ENCODE peak calls at places on chromosome 4, in seven cellular contexts. C is GM23248, A is mesendoderm, N is colonic mucosa, H is HepG2, T is neural progenitor cell, L is MM.1S. D is an unnamed sample.

GRCh38 chr4:144350706-144351105 is 210.2 kb upstream of the GYPA start:
- DNase-seq in C (no peak), A (no peak), N (no peak), H (no peak), T (no peak), L (no peak), D (peak; percentile 41)

GRCh38 chr4:73721419-73721818 is 18.9 kb upstream of the CXCL8 start:
- DNase-seq in C (peak; percentile 92), A (no peak), N (no peak), H (no peak), T (no peak), L (no peak), D (peak; percentile 87)

GRCh38 chr4:101597204-101597603 is 193.3 kb upstream of the BANK1 start:
- DNase-seq in C (no peak), A (peak; percentile 18), N (no peak), H (no peak), T (no peak), L (peak; percentile 46), D (no peak)

GRCh38 chr4:163111588-163111987 is 55.1 kb downstream of the NAF1 start:
- DNase-seq in C (peak; percentile 27), A (peak; percentile 53), N (no peak), H (no peak), T (peak; percentile 46), L (no peak), D (no peak)

GRCh38 chr4:123505077-123505456 is 108.5 kb downstream of the SPRY1 start:
- DNase-seq in C (no peak), A (peak; percentile 86), N (no peak), H (peak; percentile 76), T (peak; percentile 27), L (no peak), D (peak; percentile 41)

GRCh38 chr4:127622923-127623754 is 9.6 kb upstream of the INTU start:
- DNase-seq in C (peak; percentile 60), A (peak; percentile 83), N (peak; percentile 35), H (peak; percentile 5), T (peak; percentile 87), L (no peak), D (peak; percentile 75)

GRCh38 chr4:41079871-41080565 is 134.3 kb downstream of the APBB2 start:
- DNase-seq in C (no peak), A (no peak), N (no peak), H (no peak), T (no peak), L (no peak), D (no peak)

GRCh38 chr4:20764353-20764752 is 64.1 kb downstream of the PACRGL start:
- DNase-seq in C (peak; percentile 6), A (no peak), N (no peak), H (no peak), T (no peak), L (no peak), D (no peak)

GRCh38 chr4:56410247-56410646 is 23.0 kb upstream of the AASDH start:
- DNase-seq in C (peak; percentile 96), A (peak; percentile 99), N (peak; percentile 60), H (peak; percentile 72), T (peak; percentile 83), L (no peak), D (peak; percentile 98)

GRCh38 chr4:2244947-2245786 is 3.2 kb upstream of the HAUS3 start:
- DNase-seq in C (no peak), A (peak; percentile 43), N (no peak), H (peak; percentile 21), T (no peak), L (no peak), D (no peak)

GRCh38 chr4:110142461-110142860 is 56.0 kb downstream of the ELOVL6 start:
- DNase-seq in C (no peak), A (no peak), N (no peak), H (no peak), T (no peak), L (no peak), D (no peak)

GRCh38 chr4:133565379-133565778 is 416.3 kb downstream of the PCDH10 start:
- DNase-seq in C (no peak), A (no peak), N (no peak), H (no peak), T (no peak), L (no peak), D (peak; percentile 86)

GRCh38 chr4:74266081-74266480 is 42.2 kb upstream of the EPGN start:
- DNase-seq in C (peak; percentile 29), A (no peak), N (no peak), H (no peak), T (no peak), L (no peak), D (no peak)

GRCh38 chr4:147793973-147794690 is 62.2 kb downstream of the ARHGAP10 start:
- DNase-seq in C (no peak), A (no peak), N (no peak), H (no peak), T (no peak), L (no peak), D (no peak)

GRCh38 chr4:147790412-147790811 is 58.5 kb downstream of the ARHGAP10 start:
- DNase-seq in C (no peak), A (no peak), N (no peak), H (no peak), T (no peak), L (no peak), D (no peak)

GRCh38 chr4:147793569-147793968 is 61.7 kb downstream of the ARHGAP10 start:
- DNase-seq in C (no peak), A (no peak), N (no peak), H (no peak), T (no peak), L (no peak), D (no peak)

GRCh38 chr4:147791341-147791740 is 59.5 kb downstream of the ARHGAP10 start:
- DNase-seq in C (no peak), A (no peak), N (no peak), H (no peak), T (no peak), L (no peak), D (no peak)

DNA sequence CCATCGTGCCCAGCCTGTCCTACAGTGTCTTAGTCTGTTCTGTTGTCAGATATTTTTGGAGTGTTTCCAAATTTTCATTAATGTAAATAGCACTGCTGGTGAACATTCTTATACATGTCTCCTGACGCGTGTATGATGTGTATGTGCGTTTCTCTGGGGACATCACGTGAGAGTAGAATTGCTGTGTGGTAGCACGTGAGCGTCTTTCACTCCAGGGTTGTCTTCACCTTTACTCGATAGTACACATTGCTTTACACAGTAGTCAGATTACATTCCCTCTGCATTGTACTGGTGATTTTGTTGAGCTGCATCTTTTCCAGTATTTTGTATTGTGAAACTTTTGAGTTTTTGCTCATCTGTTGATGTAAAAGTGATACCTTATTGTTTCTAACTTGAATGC is 60.0 kb downstream of the ARHGAP10 start:
- DNase-seq in C (no peak), A (no peak), N (no peak), H (no peak), T (no peak), L (no peak), D (no peak)
- H3K4me1 ChIP-seq in C (peaks cover 45% of the 10 kb centered on the region), A (peaks cover 2% of the 10 kb centered on the region), N (no peaks in the 10 kb centered on the region), H (peaks cover 21% of the 10 kb centered on the region), T (peaks cover 17% of the 10 kb centered on the region), L (no peaks in the 10 kb centered on the region), D (peaks cover 39% of the 10 kb centered on the region)

GRCh38 chr4:76896731-76897521 is 1.0 kb downstream of the SOWAHB start:
- DNase-seq in C (peak; percentile 51), A (peak; percentile 74), N (peak; percentile 51), H (no peak), T (peak; percentile 80), L (peak; percentile 47), D (peak; percentile 52)
- H3K9ac ChIP-seq in C (no peak overlapping the region), A (peak overlapping the region; percentile 15), N (peak overlapping the region; percentile 90), H (no peak overlapping the region), T (no peak overlapping the region), L (no peak overlapping the region), D (no peak overlapping the region)

GRCh38 chr4:153520871-153521329 is 54.7 kb downstream of the TMEM131L start:
- DNase-seq in C (no peak), A (no peak), N (peak; percentile 17), H (no peak), T (no peak), L (no peak), D (no peak)
- H3K4me3 ChIP-seq in C (no peak overlapping the region), A (no peak overlapping the region), N (no peak overlapping the region), H (no peak overlapping the region), T (no peak overlapping the region), L (no peak overlapping the region), D (no peak overlapping the region)

GRCh38 chr4:152537881-152538280 is 2.0 kb upstream of the FBXW7 start:
- DNase-seq in C (no peak), A (no peak), N (no peak), H (no peak), T (no peak), L (no peak), D (no peak)

GRCh38 chr4:152536545-152537182 is 772 bp upstream of the FBXW7 start:
- DNase-seq in C (peak; percentile 73), A (no peak), N (peak; percentile 73), H (peak; percentile 50), T (peak; percentile 56), L (peak; percentile 60), D (peak; percentile 65)

GRCh38 chr4:152535903-152536544 is at the start of gene FBXW7:
- DNase-seq in C (peak; percentile 98), A (peak; percentile 100), N (peak; percentile 100), H (peak; percentile 98), T (peak; percentile 99), L (peak; percentile 99), D (peak; percentile 100)

GRCh38 chr4:152535236-152535902 is 523 bp downstream of the FBXW7 start:
- DNase-seq in C (peak; percentile 45), A (no peak), N (peak; percentile 32), H (no peak), T (peak; percentile 55), L (peak; percentile 26), D (peak; percentile 46)

GRCh38 chr4:152534541-152535231 is 1.2 kb downstream of the FBXW7 start:
- DNase-seq in C (peak; percentile 71), A (peak; percentile 60), N (peak; percentile 54), H (no peak), T (peak; percentile 61), L (peak; percentile 43), D (peak; percentile 72)
- H3K4me1 ChIP-seq in C (peaks cover 22% of the 10 kb centered on the region), A (no peaks in the 10 kb centered on the region), N (peaks cover 16% of the 10 kb centered on the region), H (peaks cover 54% of the 10 kb centered on the region), T (peaks cover 38% of the 10 kb centered on the region), L (peaks cover 38% of the 10 kb centered on the region), D (peaks cover 23% of the 10 kb centered on the region)

GRCh38 chr4:8516061-8516573 is 64.1 kb upstream of the GPR78 start:
- DNase-seq in C (no peak), A (no peak), N (no peak), H (no peak), T (no peak), L (no peak), D (no peak)
- H3K9ac ChIP-seq in C (peak overlapping the region; percentile 13), A (no peak overlapping the region), N (no peak overlapping the region), H (no peak overlapping the region), T (no peak overlapping the region), L (no peak overlapping the region), D (no peak overlapping the region)

GRCh38 chr4:146640459-146641061 is 1.9 kb downstream of the POU4F2 start:
- DNase-seq in C (peak; percentile 5), A (no peak), N (no peak), H (no peak), T (peak; percentile 69), L (no peak), D (no peak)

GRCh38 chr4:146637853-146638800 is 566 bp upstream of the POU4F2 start:
- DNase-seq in C (no peak), A (no peak), N (no peak), H (no peak), T (peak; percentile 46), L (no peak), D (no peak)

GRCh38 chr4:146638801-146639351 is at the start of gene POU4F2:
- DNase-seq in C (peak; percentile 52), A (peak; percentile 74), N (no peak), H (no peak), T (peak; percentile 76), L (no peak), D (peak; percentile 52)

GRCh38 chr4:146640021-146640425 is 1.3 kb downstream of the POU4F2 start:
- DNase-seq in C (no peak), A (no peak), N (no peak), H (no peak), T (no peak), L (no peak), D (no peak)

GRCh38 chr4:146639414-146639814 is 721 bp downstream of the POU4F2 start:
- DNase-seq in C (no peak), A (no peak), N (no peak), H (no peak), T (no peak), L (no peak), D (no peak)
- H3K4me3 ChIP-seq in C (peak overlapping the region; percentile 57), A (no peak overlapping the region), N (no peak overlapping the region), H (no peak overlapping the region), T (peak overlapping the region; percentile 56), L (no peak overlapping the region), D (no peak overlapping the region)